ENCODE peak calls at places on chromosomes 5 and 9, in four cellular contexts. E is suprapubic skin, I is cardiac fibroblast, D is DND-41. A is an unnamed sample.

GRCh38 chr5:179203248-179203647 is 142.0 kb downstream of the ADAMTS2 start:
- DNase-seq in E (no peak), I (no peak), D (no peak), A (no peak)

GRCh38 chr9:132994410-132995120 is 16.1 kb downstream of the GFI1B start:
- DNase-seq in E (no peak), I (peak; percentile 60), D (no peak), A (peak; percentile 56)

GRCh38 chr5:6250121-6250520 is 128.2 kb downstream of the MED10 start:
- DNase-seq in E (no peak), I (no peak), D (no peak), A (no peak)

GRCh38 chr5:91266184-91266705 is 116.9 kb downstream of the ARRDC3 start:
- DNase-seq in E (no peak), I (peak; percentile 69), D (no peak), A (peak; percentile 67)

GRCh38 chr9:36858805-36859375 is 175.2 kb downstream of the PAX5 start:
- DNase-seq in E (no peak), I (no peak), D (no peak), A (no peak)

GRCh38 chr5:36414869-36415282 is 113.2 kb upstream of the RANBP3L start:
- DNase-seq in E (no peak), I (peak; percentile 73), D (no peak), A (peak; percentile 74)

GRCh38 chr9:8778356-8778755 is 978.8 kb upstream of the DMAC1 start:
- DNase-seq in E (no peak), I (no peak), D (no peak), A (no peak)

GRCh38 chr5:35416217-35416988 is 186.1 kb upstream of the PRLR start:
- DNase-seq in E (no peak), I (no peak), D (no peak), A (no peak)

GRCh38 chr5:179378441-179379271 is 33.4 kb upstream of the ADAMTS2 start:
- DNase-seq in E (peak; percentile 60), I (peak; percentile 78), D (no peak), A (no peak)

GRCh38 chr9:126838055-126838811 is 22.2 kb upstream of the ZBTB34 start:
- DNase-seq in E (no peak), I (no peak), D (no peak), A (no peak)

GRCh38 chr5:73709536-73710129 is 83.6 kb downstream of the ARHGEF28 start:
- DNase-seq in E (no peak), I (peak; percentile 84), D (no peak), A (no peak)

GRCh38 chr5:177300236-177300880 is 3.2 kb downstream of the RAB24 start:
- DNase-seq in E (no peak), I (peak; percentile 67), D (peak; percentile 85), A (peak; percentile 70)

GRCh38 chr9:28758971-28759370 is 1185.7 kb upstream of the C9orf72 start:
- DNase-seq in E (no peak), I (no peak), D (no peak), A (no peak)

GRCh38 chr9:13432914-13433313 is 153.4 kb upstream of the MPDZ start:
- DNase-seq in E (no peak), I (peak; percentile 75), D (no peak), A (no peak)

GRCh38 chr5:68647743-68648142 is 432.2 kb downstream of the PIK3R1 start:
- DNase-seq in E (no peak), I (no peak), D (no peak), A (no peak)

GRCh38 chr9:129654641-129655040 is 10.8 kb upstream of the PRRX2 start:
- DNase-seq in E (no peak), I (no peak), D (no peak), A (no peak)

GRCh38 chr5:74622122-74622521 is 18.4 kb downstream of the ENC1 start:
- DNase-seq in E (no peak), I (no peak), D (no peak), A (no peak)

GRCh38 chr5:142210011-142210410 is 101.4 kb downstream of the NDFIP1 start:
- DNase-seq in E (no peak), I (no peak), D (no peak), A (no peak)

GRCh38 chr5:96024683-96025475 is 63.2 kb upstream of the ELL2 start:
- DNase-seq in E (no peak), I (no peak), D (no peak), A (no peak)

GRCh38 chr9:115973241-115973640 is 180.3 kb upstream of the PAPPA start:
- DNase-seq in E (no peak), I (peak; percentile 51), D (no peak), A (no peak)

GRCh38 chr9:105150991-105151685 is 93.3 kb upstream of the SLC44A1 start:
- DNase-seq in E (no peak), I (peak; percentile 63), D (no peak), A (no peak)

GRCh38 chr5:6080930-6081726 is 297.2 kb downstream of the MED10 start:
- DNase-seq in E (no peak), I (no peak), D (no peak), A (no peak)

GRCh38 chr5:57191986-57192385 is 18.1 kb downstream of the GPBP1 start:
- DNase-seq in E (no peak), I (no peak), D (no peak), A (no peak)

DNA sequence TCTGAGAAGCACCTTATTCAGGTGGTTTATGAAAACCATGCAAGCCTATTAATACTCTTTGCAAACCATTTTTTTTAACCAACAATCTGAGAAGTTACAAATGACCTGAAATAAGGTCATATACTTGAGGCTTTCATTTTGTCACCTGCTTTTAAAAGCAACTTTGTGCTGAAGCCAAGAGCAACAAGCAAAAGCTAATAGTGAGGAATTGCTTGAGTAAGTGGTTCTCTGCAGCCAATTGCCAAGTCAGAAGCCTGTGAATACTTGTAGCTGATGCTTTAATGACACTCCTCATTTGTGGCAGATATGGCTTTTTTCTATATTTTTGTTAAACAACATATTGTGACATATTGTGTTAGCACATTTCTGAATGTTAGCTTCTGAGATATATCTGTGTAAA is 126.8 kb upstream of the ZNF608 start:
- DNase-seq in E (no peak), I (no peak), D (no peak), A (no peak)
- H3K4me3 ChIP-seq in E (no peak overlapping the region), I (no peak overlapping the region), D (no peak overlapping the region), A (no peak overlapping the region)

GRCh38 chr5:136080113-136080482 is 51.3 kb downstream of the TGFBI start:
- DNase-seq in E (no peak), I (no peak), D (no peak), A (no peak)
- H3K4me3 ChIP-seq in E (peak overlapping the region; percentile 41), I (peak overlapping the region; percentile 57), D (no peak overlapping the region), A (peak overlapping the region; percentile 44)

DNA sequence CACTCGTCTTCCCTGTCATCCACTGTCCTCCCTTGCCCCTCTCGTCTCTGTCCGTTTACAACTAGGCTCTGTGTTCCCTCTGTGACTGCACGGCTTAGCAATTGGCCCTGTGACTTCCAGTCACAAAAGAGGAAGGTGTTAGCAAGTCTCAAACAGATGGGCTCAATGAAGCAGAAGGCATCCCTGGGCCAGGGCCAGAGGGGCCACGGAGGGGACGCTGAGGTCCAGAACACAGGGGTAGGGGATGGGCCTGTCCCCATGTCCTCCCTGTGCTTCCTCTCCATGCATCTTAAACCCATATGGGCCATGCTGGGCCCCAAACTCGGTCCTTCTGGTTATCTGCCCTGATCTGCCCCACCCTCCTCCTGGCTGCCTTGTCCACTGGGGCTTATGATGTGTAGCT is at the start of gene CD72:
- DNase-seq in E (no peak), I (no peak), D (no peak), A (no peak)
- H3K4me3 ChIP-seq in E (peak within 1 kb of the TSS; percentile 48), I (peak within 1 kb of the TSS; percentile 33), D (peak within 1 kb of the TSS; percentile 54), A (peak within 1 kb of the TSS; percentile 41)

DNA sequence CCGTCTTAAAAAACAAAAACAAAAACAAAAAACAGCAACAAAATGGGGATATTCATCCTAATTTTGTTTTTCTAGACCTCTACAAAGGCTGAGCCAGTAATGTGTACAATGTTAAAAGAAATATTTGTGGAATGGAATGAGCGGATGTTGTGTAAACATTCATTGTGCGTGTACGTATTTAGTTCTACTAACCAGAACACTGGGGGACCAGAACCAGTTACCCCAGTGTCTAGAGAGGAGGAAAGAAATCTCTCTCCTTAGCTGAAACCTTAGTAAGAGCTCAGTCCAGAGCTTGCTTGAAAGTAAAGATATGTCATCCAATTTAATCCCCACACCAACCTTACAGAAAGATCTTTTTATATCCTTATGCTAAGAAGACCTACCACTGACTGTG is 106.7 kb upstream of the CPEB4 start:
- DNase-seq in E (no peak), I (peak; percentile 85), D (no peak), A (no peak)
- H3K4me3 ChIP-seq in E (no peak overlapping the region), I (no peak overlapping the region), D (no peak overlapping the region), A (no peak overlapping the region)

A was measured in fibroblast of the aortic adventitia.